ENCODE peak calls at places on chromosomes 11 and 22, in seven cellular contexts. K, V, L, R, Q, O and D are unnamed samples.

GRCh38 chr11:128289048-128289447 is 298.3 kb downstream of the ETS1 start:
- DNase-seq in K (no peak), V (no peak), L (no peak), R (no peak), Q (no peak), O (no peak), D (no peak)

GRCh38 chr11:105244157-105244820 is 104.7 kb upstream of the CARD18 start:
- DNase-seq in K (no peak), V (peak; percentile 91), L (peak; percentile 68), R (peak; percentile 84), Q (peak; percentile 94), O (no peak), D (peak; percentile 55)

GRCh38 chr11:34439521-34440258 is 956 bp downstream of the CAT start:
- DNase-seq in K (no peak), V (no peak), L (no peak), R (no peak), Q (no peak), O (no peak), D (no peak)

GRCh38 chr11:46684364-46684763 is 16.1 kb downstream of the ARHGAP1 start:
- DNase-seq in K (no peak), V (no peak), L (no peak), R (no peak), Q (no peak), O (no peak), D (peak; percentile 85)

GRCh38 chr22:44337658-44338004 is 24.9 kb upstream of the SHISAL1 start:
- DNase-seq in K (peak; percentile 71), V (peak; percentile 44), L (no peak), R (peak; percentile 83), Q (peak; percentile 72), O (no peak), D (peak; percentile 98)

GRCh38 chr22:31093956-31094622 is 13.0 kb downstream of the SMTN start:
- DNase-seq in K (no peak), V (no peak), L (peak; percentile 82), R (no peak), Q (no peak), O (no peak), D (peak; percentile 86)

GRCh38 chr22:32317524-32317923 is 40.1 kb upstream of the RFPL3 start:
- DNase-seq in K (no peak), V (no peak), L (no peak), R (no peak), Q (no peak), O (no peak), D (no peak)

GRCh38 chr11:121711900-121712424 is 259.2 kb upstream of the SORL1-AS1 start:
- DNase-seq in K (no peak), V (no peak), L (no peak), R (no peak), Q (peak; percentile 6), O (no peak), D (no peak)

GRCh38 chr11:46001427-46002049 is 79.1 kb downstream of the LARGE2 start:
- DNase-seq in K (no peak), V (peak; percentile 53), L (no peak), R (no peak), Q (peak; percentile 70), O (no peak), D (peak; percentile 50)

GRCh38 chr11:36357831-36358230 is 61.7 kb downstream of the PRR5L start:
- DNase-seq in K (no peak), V (no peak), L (no peak), R (no peak), Q (no peak), O (no peak), D (no peak)

GRCh38 chr11:130070829-130071205 is 1.1 kb downstream of the APLP2 start:
- DNase-seq in K (no peak), V (peak; percentile 25), L (no peak), R (peak; percentile 32), Q (peak; percentile 33), O (no peak), D (peak; percentile 87)

GRCh38 chr11:85827768-85828639 is 17.1 kb upstream of the SYTL2 start:
- DNase-seq in K (no peak), V (peak; percentile 95), L (no peak), R (peak; percentile 58), Q (peak; percentile 69), O (no peak), D (peak; percentile 90)

GRCh38 chr22:36409911-36410756 is 22.4 kb upstream of the MYH9 start:
- DNase-seq in K (peak; percentile 57), V (no peak), L (peak; percentile 82), R (peak; percentile 97), Q (peak; percentile 68), O (peak; percentile 92), D (no peak)

GRCh38 chr11:7687386-7687785 is 14.1 kb upstream of the CYB5R2 start:
- DNase-seq in K (no peak), V (no peak), L (no peak), R (no peak), Q (no peak), O (no peak), D (no peak)

GRCh38 chr11:60175860-60176275 is 7.0 kb downstream of the MS4A6A start:
- DNase-seq in K (no peak), V (no peak), L (no peak), R (no peak), Q (no peak), O (no peak), D (no peak)

GRCh38 chr11:5831196-5831829 is 10.4 kb downstream of the OR52E6 start:
- DNase-seq in K (no peak), V (no peak), L (no peak), R (no peak), Q (no peak), O (no peak), D (no peak)

GRCh38 chr11:70824590-70825300 is 426.4 kb downstream of the CTTN start:
- DNase-seq in K (no peak), V (no peak), L (no peak), R (no peak), Q (peak; percentile 6), O (no peak), D (no peak)

GRCh38 chr11:45209904-45210699 is 63.7 kb downstream of the PRDM11 start:
- DNase-seq in K (peak; percentile 80), V (no peak), L (peak; percentile 94), R (no peak), Q (peak; percentile 92), O (no peak), D (no peak)

GRCh38 chr11:72578541-72578940 is 95.7 kb downstream of the PDE2A start:
- DNase-seq in K (no peak), V (no peak), L (peak; percentile 43), R (no peak), Q (no peak), O (no peak), D (peak; percentile 69)

GRCh38 chr11:109432105-109432504 is 10.1 kb downstream of the C11orf87 start:
- DNase-seq in K (no peak), V (peak; percentile 37), L (no peak), R (no peak), Q (no peak), O (no peak), D (no peak)

GRCh38 chr11:35138606-35138948 is 394 bp upstream of the CD44 start:
- DNase-seq in K (no peak), V (no peak), L (no peak), R (peak; percentile 41), Q (no peak), O (no peak), D (no peak)

GRCh38 chr11:116893437-116893836 is 56.0 kb upstream of the APOA1 start:
- DNase-seq in K (no peak), V (no peak), L (no peak), R (no peak), Q (no peak), O (no peak), D (no peak)

GRCh38 chr11:116893906-116894305 is 56.5 kb upstream of the APOA1 start:
- DNase-seq in K (no peak), V (no peak), L (no peak), R (no peak), Q (no peak), O (no peak), D (no peak)

GRCh38 chr11:116892374-116892773 is 55.0 kb upstream of the APOA1 start:
- DNase-seq in K (no peak), V (no peak), L (no peak), R (no peak), Q (no peak), O (no peak), D (no peak)

GRCh38 chr11:116896211-116896610 is 58.8 kb upstream of the APOA1 start:
- DNase-seq in K (no peak), V (no peak), L (no peak), R (no peak), Q (no peak), O (no peak), D (no peak)

GRCh38 chr11:116895053-116895757 is 57.8 kb upstream of the APOA1 start:
- DNase-seq in K (no peak), V (no peak), L (no peak), R (no peak), Q (peak; percentile 37), O (no peak), D (peak; percentile 61)
- TF ChIP-seq CTCF in K (peak; percentile 43), V (peak; percentile 61), L (peak; percentile 15), R (peak; percentile 11), Q (peak; percentile 57), O (no peak), D (peak; percentile 39)

DNA sequence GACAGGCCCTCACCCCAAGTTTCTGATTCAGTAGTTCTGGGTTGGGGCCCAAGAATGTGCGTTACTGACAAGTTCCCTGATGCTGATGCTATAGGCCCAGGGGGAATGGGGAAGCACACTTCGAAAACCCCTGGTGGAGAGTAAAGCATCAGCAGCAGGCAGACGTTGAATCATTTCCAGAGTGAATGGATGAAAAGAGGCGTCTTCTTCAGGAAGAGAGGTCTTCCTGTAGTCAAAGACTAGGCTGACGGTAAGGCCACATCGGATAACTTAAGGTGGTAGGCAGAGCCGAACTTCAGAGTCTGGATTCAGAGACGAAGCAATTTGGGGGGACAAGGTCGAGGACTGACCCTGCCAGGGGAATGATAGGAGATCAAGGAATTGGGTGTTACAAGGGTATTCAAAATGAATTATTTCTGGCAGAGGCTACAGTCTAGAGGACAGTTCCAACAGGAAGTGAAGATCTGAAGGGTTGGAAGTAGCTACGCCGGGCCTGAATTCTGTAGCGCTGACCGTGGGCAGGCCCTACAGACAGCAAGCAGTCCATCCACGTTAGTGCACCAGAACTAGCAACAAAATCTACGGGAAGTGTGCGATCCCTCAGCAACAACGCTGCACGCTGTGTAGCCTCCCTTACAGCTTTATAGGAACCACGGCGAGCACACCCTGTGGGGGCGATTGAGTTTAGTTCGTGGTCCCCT is 862 bp upstream of the CENATAC start:
- DNase-seq in K (no peak), V (no peak), L (no peak), R (no peak), Q (no peak), O (no peak), D (peak; percentile 90)
- TF ChIP-seq CTCF in K (no peak), V (peak; percentile 57), L (no peak), R (peak; percentile 16), Q (peak; percentile 38), O (no peak), D (peak; percentile 39)

GRCh38 chr11:124482362-124483147 is 37.1 kb upstream of the OR8B8 start:
- DNase-seq in K (no peak), V (peak; percentile 5), L (no peak), R (peak; percentile 51), Q (peak; percentile 38), O (no peak), D (no peak)

GRCh38 chr11:124481365-124482323 is 36.1 kb upstream of the OR8B8 start:
- DNase-seq in K (no peak), V (peak; percentile 22), L (no peak), R (peak; percentile 73), Q (peak; percentile 66), O (no peak), D (peak; percentile 56)

GRCh38 chr11:124483422-124483821 is 37.9 kb upstream of the OR8B8 start:
- DNase-seq in K (no peak), V (no peak), L (no peak), R (peak; percentile 26), Q (no peak), O (no peak), D (no peak)
- TF ChIP-seq CTCF in K (no peak), V (no peak), L (no peak), R (peak; percentile 6), Q (no peak), O (no peak), D (no peak)

GRCh38 chr11:64778473-64779298 is at the start of gene SF1:
- DNase-seq in K (peak; percentile 99), V (peak; percentile 100), L (peak; percentile 100), R (peak; percentile 100), Q (peak; percentile 100), O (peak; percentile 93), D (peak; percentile 98)
- TF ChIP-seq CTCF in K (peak; percentile 31), V (no peak), L (no peak), R (no peak), Q (no peak), O (no peak), D (no peak)